ENCODE peak calls at places on chromosomes 6 and 20, in five cellular contexts. Y is HepG2, R is K562, I is GM12878, T is SK-N-SH. M is an unnamed sample.

GRCh38 chr6:119148102-119148824 is 69.8 kb upstream of the FAM184A start:
- DNase-seq in I (no peak), Y (peak; percentile 79), T (peak; percentile 66), R (peak; percentile 32), M (no peak)

GRCh38 chr20:38152175-38153010 is 12.7 kb downstream of the TGM2 start:
- DNase-seq in R (no peak), I (peak; percentile 25), T (peak; percentile 91), Y (peak; percentile 44), M (peak; percentile 23)

GRCh38 chr6:138454976-138455706 is 44.2 kb downstream of the NHSL1 start:
- DNase-seq in T (no peak), Y (no peak), R (no peak), I (peak; percentile 37), M (no peak)

GRCh38 chr20:35558416-35558815 is 16.5 kb downstream of the ERGIC3 start:
- DNase-seq in R (peak; percentile 10), T (no peak), I (no peak), Y (no peak), M (no peak)

GRCh38 chr6:100493206-100493888 is 28.6 kb upstream of the SIM1 start:
- DNase-seq in T (no peak), R (no peak), I (no peak), Y (no peak), M (no peak)

GRCh38 chr20:391041-391711 is 10.6 kb downstream of the TRIB3 start:
- DNase-seq in T (no peak), I (no peak), R (no peak), Y (no peak), M (no peak)

GRCh38 chr6:93104195-93104817 is 315.1 kb downstream of the EPHA7 start:
- DNase-seq in T (no peak), Y (no peak), I (no peak), R (no peak), M (no peak)

GRCh38 chr6:135853227-135853626 is 1.7 kb downstream of the PDE7B start:
- DNase-seq in T (no peak), R (no peak), Y (no peak), I (no peak), M (no peak)

GRCh38 chr6:165573671-165574070 is 89.4 kb downstream of the PDE10A start:
- DNase-seq in R (no peak), I (no peak), T (peak; percentile 49), Y (no peak), M (no peak)

GRCh38 chr6:45900808-45901752 is 114.6 kb downstream of the CLIC5 start:
- DNase-seq in T (no peak), I (no peak), Y (no peak), R (no peak), M (no peak)

GRCh38 chr6:81834141-81834621 is 81.7 kb upstream of the TENT5A start:
- DNase-seq in Y (no peak), R (no peak), I (no peak), T (no peak), M (no peak)

GRCh38 chr6:53301801-53302537 is 46.8 kb downstream of the ELOVL5 start:
- DNase-seq in T (no peak), R (no peak), Y (peak; percentile 87), I (no peak), M (no peak)

GRCh38 chr20:46683939-46684750 is 5.1 kb downstream of the TP53RK start:
- DNase-seq in T (no peak), Y (no peak), I (no peak), R (peak; percentile 73), M (no peak)

GRCh38 chr20:1299522-1299921 is 29.4 kb downstream of the SDCBP2 start:
- DNase-seq in T (peak; percentile 67), Y (no peak), R (peak; percentile 51), I (no peak), M (peak; percentile 26)

GRCh38 chr20:61570796-61571195 is 318.7 kb downstream of the CDH4 start:
- DNase-seq in I (no peak), Y (no peak), R (no peak), T (no peak), M (no peak)

GRCh38 chr20:36028106-36028826 is 59.9 kb downstream of the CNBD2 start:
- DNase-seq in T (no peak), Y (no peak), I (no peak), R (no peak), M (no peak)

GRCh38 chr6:33696538-33697518 is 14.7 kb downstream of the UQCC2 start:
- DNase-seq in Y (no peak), R (no peak), I (no peak), T (peak; percentile 40), M (no peak)

GRCh38 chr20:3572151-3572550 is 91.0 kb downstream of the GFRA4 start:
- DNase-seq in T (no peak), Y (no peak), I (no peak), R (no peak), M (no peak)

GRCh38 chr6:82954937-82955577 is 110.6 kb downstream of the UBE3D start:
- DNase-seq in Y (no peak), T (no peak), I (no peak), R (no peak), M (no peak)

GRCh38 chr6:33578588-33579011 is 1.5 kb downstream of the BAK1 start:
- DNase-seq in R (peak; percentile 76), I (no peak), T (no peak), Y (no peak), M (no peak)

GRCh38 chr6:90940812-90941481 is 354.1 kb upstream of the MAP3K7 start:
- DNase-seq in Y (peak; percentile 44), T (peak; percentile 45), R (peak; percentile 36), I (peak; percentile 80), M (peak; percentile 8)

GRCh38 chr6:162211777-162212176 is 515.8 kb downstream of the PRKN start:
- DNase-seq in R (no peak), T (no peak), I (no peak), Y (no peak), M (no peak)

GRCh38 chr6:157241411-157241979 is 81.8 kb downstream of the TMEM242 start:
- DNase-seq in Y (no peak), I (no peak), T (no peak), R (no peak), M (no peak)

GRCh38 chr6:35468181-35468979 is at the start of gene RPL10A:
- DNase-seq in T (peak; percentile 97), I (peak; percentile 94), Y (peak; percentile 98), R (peak; percentile 95), M (peak; percentile 99)

GRCh38 chr6:39169448-39170344 is 54.7 kb upstream of the SAYSD1 start:
- DNase-seq in I (no peak), R (no peak), Y (no peak), T (no peak), M (no peak)

GRCh38 chr6:113809818-113810217 is 47.3 kb upstream of the MARCKS start:
- DNase-seq in Y (no peak), T (no peak), I (peak; percentile 73), R (no peak), M (no peak)

GRCh38 chr20:52242237-52243230 is 51.0 kb upstream of the ZFP64 start:
- DNase-seq in Y (no peak), R (no peak), T (peak; percentile 29), I (no peak), M (no peak)

GRCh38 chr20:57995381-57995977 is 233.0 kb downstream of the ANKRD60 start:
- DNase-seq in R (no peak), T (no peak), Y (no peak), I (no peak), M (no peak)

GRCh38 chr6:170113141-170113540 is 177.7 kb downstream of the DLL1 start:
- DNase-seq in R (no peak), I (no peak), Y (no peak), T (no peak), M (no peak)

GRCh38 chr6:168222261-168222660 is 97.3 kb downstream of the DACT2 start:
- DNase-seq in Y (no peak), R (no peak), T (no peak), I (no peak), M (no peak)
- TF ChIP-seq POLR2AphosphoS5 in Y (no peak), R (no peak), T (no peak), I (no peak), M (no peak)

DNA sequence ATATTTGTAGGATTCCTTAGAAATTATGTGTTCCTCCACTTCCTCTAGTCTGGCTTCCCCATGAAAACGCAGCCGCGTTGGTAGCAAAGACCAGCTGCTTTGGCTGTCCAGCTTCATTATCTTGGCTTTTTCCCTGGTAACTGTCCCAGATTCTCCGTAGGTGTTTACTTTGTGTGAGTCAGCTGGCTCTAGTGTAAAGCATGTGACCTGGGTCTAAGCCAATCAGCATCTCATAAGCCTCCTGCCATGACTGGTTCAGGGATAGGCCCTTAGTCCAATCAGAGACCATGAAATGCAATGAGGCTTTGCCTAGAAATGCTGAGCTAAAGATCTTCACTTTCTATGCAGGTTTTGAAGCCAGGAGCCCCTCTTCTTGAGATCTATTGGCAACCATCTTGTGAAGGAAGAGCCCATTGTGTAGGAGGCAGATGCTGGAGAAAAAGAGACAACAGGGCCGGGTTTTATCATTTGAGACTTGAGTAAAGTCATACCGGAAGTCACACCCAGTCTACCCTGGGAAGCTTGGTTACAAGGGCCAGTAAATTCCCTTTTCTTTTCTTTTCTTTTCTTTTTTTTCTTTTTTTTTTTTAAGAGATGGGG is 256.6 kb upstream of the RREB1 start:
- DNase-seq in Y (peak; percentile 12), T (no peak), I (no peak), R (peak; percentile 94), M (no peak)
- TF ChIP-seq REST in Y (no peak), T (no peak), I (no peak), R (no peak), M (no peak)

GRCh38 chr6:71394001-71394432 is 105.4 kb downstream of the OGFRL1 start:
- DNase-seq in Y (no peak), T (no peak), I (no peak), R (no peak), M (no peak)
- TF ChIP-seq GABPA in Y (no peak), T (no peak), I (no peak), R (no peak), M (no peak)

DNA sequence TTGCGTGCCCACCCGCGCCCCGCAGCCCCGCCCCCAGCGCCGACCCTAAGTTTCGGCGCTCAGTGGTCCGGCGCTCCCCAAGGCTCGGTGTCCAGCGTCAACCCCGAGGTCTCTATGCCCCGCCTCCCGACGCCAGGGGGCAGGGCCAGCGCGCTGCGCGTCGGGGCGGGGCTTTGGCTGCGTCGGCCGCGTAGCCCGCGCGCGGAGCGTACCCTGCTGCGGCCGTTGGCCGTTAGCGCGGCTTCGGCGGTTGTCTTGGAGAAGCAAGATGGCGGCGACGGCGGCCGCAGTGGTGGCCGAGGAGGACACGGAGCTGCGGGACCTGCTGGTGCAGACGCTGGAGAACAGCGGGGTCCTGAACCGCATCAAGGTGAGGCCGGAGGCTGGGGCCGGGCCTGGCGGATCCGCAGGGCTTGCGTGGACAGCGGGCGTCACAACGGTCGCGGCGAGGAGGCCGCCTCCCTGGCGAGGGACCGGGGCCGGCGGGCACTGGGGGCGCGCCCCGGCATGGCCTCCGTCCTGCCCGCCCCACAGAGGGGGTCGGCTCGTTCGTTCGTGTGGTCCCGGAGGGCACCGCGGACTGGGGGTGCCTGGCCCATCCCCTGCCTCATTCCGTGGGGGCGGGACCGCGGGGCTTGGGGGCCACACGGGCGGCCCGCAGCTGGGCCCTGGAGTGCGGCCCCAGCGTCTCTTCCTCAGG is at the start of gene CEP43:
- DNase-seq in T (peak; percentile 99), R (peak; percentile 98), I (peak; percentile 71), Y (peak; percentile 95), M (peak; percentile 81)
- TF ChIP-seq POLR2AphosphoS5 in T (peak; percentile 62), R (no peak), I (no peak), Y (peak; percentile 65), M (peak; percentile 67)

DNA sequence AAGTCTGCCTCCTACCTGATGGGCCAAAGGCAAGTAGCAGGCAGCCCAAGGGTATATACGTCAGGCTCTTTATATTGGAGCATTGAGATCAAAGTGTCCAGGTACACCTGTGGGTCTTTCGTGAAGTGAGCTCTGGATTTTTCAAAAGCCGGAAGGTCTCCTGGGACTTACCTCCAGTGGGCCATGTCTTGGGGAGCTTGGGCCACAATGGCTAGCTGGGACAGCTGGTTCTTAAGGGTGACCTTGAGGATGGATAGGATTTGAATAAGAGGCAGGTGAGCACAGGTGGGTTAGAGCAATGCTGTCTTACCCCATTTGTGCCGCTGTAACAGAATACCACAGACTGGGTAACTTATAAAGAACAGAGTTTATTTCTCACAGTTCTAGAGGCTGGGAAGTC is 153.4 kb downstream of the CDC5L start:
- DNase-seq in R (no peak), T (no peak), Y (no peak), I (no peak), M (no peak)
- TF ChIP-seq REST in R (no peak), T (no peak), Y (no peak), I (no peak), M (no peak)

M was measured in HL-60.